ENCODE peak calls at places on chromosome 14, in eight cellular contexts. V, T, U, O, W, L, B and Q are unnamed samples.

GRCh38 chr14:96246535-96246839 is 9.5 kb upstream of the BDKRB1 start:
- ATAC-seq in V (no peak), T (no peak), U (no peak), O (no peak), W (no peak), L (no peak), B (no peak), Q (peak)

GRCh38 chr14:100436745-100437406 is 113.7 kb downstream of the SLC25A47 start:
- ATAC-seq in V (no peak), T (no peak), U (no peak), O (no peak), W (no peak), L (no peak), B (no peak), Q (no peak)

GRCh38 chr14:90750701-90751100 is 65.5 kb downstream of the TTC7B start:
- ATAC-seq in V (no peak), T (no peak), U (no peak), O (no peak), W (no peak), L (no peak), B (no peak), Q (no peak)

GRCh38 chr14:53796734-53797133 is 159.9 kb downstream of the BMP4 start:
- ATAC-seq in V (no peak), T (no peak), U (no peak), O (no peak), W (no peak), L (no peak), B (peak), Q (no peak)

GRCh38 chr14:68676511-68676943 is 116.3 kb downstream of the ZFP36L1 start:
- ATAC-seq in V (peak), T (peak), U (peak), O (peak), W (no peak), L (no peak), B (no peak), Q (no peak)

GRCh38 chr14:39492267-39492666 is 60.0 kb upstream of the FBXO33 start:
- ATAC-seq in V (no peak), T (peak), U (no peak), O (no peak), W (no peak), L (peak), B (no peak), Q (no peak)

GRCh38 chr14:67641902-67642749 is 22.4 kb downstream of the ARG2 start:
- ATAC-seq in V (no peak), T (no peak), U (no peak), O (peak), W (no peak), L (no peak), B (no peak), Q (no peak)

GRCh38 chr14:97299661-97300060 is 502.5 kb downstream of the VRK1 start:
- ATAC-seq in V (no peak), T (peak), U (peak), O (no peak), W (no peak), L (peak), B (no peak), Q (no peak)

GRCh38 chr14:21069388-21070082 is 569 bp upstream of the ARHGEF40 start:
- ATAC-seq in V (peak), T (peak), U (peak), O (no peak), W (peak), L (no peak), B (peak), Q (peak)

GRCh38 chr14:58793096-58793740 is 155.5 kb downstream of the DACT1 start:
- ATAC-seq in V (no peak), T (no peak), U (no peak), O (no peak), W (no peak), L (no peak), B (no peak), Q (no peak)

GRCh38 chr14:68973639-68974038 is 5.5 kb downstream of the ACTN1 start:
- ATAC-seq in V (no peak), T (no peak), U (no peak), O (no peak), W (no peak), L (no peak), B (no peak), Q (no peak)

GRCh38 chr14:22836301-22837058 is at the start of gene MMP14:
- ATAC-seq in V (peak), T (peak), U (peak), O (no peak), W (peak), L (no peak), B (peak), Q (peak)
- TF ChIP-seq POLR2AphosphoS5 in V (peak), T (peak), U (peak), O (no peak), W (no peak), L (no peak), B (peak), Q (peak)

GRCh38 chr14:62181591-62181990 is 419.4 kb downstream of the SNAPC1 start:
- ATAC-seq in V (no peak), T (no peak), U (no peak), O (no peak), W (no peak), L (no peak), B (no peak), Q (no peak)
- TF ChIP-seq CTCF in V (no peak), T (no peak), U (no peak), O (no peak), W (no peak), L (no peak), B (no peak), Q (no peak)

DNA sequence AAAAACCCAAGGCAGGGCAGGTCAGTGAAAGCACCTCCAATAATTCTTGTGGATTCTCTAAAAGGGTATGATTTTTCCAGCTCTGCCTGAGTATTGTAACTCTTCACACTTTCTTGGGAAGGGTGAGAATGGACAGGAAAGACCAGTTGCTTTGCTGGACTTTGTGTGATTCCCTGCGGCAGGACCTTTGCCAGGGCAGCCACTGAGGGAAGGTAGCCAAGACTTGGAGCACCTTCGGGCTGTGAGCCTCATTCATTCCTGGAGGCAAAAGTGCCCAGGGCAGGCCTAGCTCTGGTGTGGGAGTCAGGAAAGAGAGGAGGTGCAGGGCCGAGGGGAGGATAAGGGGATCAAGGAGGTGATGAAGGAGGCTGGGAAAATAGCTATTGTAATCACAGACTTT is 80.2 kb downstream of the VCPKMT start:
- ATAC-seq in V (no peak), T (no peak), U (no peak), O (no peak), W (no peak), L (no peak), B (no peak), Q (no peak)
- H3K27ac ChIP-seq in V (no peak), T (no peak), U (no peak), O (no peak), W (peak), L (no peak), B (no peak), Q (no peak)

DNA sequence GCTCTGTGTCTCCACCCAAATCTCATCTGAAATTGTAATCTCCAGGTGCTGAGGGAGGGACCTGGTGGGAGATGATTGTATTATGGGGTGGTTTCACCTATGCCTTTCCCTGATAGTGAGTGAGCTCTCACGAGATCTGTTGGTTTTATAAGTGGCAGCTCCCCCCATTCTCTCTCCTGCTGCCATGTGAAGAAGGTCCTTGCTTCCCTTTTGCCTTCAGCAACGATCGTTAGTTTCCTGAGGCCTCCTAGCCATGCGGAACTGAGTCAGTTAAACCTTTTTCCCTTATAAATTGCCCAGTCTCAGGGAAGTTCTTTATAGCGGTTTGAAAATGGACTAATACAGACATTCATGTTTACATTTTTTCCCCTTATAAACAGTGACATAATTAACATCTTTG is 36.1 kb downstream of the PELI2 start:
- ATAC-seq in V (no peak), T (no peak), U (no peak), O (no peak), W (no peak), L (no peak), B (no peak), Q (no peak)
- TF ChIP-seq POLR2AphosphoS5 in V (no peak), T (no peak), U (no peak), O (no peak), W (no peak), L (no peak), B (no peak), Q (no peak)

DNA sequence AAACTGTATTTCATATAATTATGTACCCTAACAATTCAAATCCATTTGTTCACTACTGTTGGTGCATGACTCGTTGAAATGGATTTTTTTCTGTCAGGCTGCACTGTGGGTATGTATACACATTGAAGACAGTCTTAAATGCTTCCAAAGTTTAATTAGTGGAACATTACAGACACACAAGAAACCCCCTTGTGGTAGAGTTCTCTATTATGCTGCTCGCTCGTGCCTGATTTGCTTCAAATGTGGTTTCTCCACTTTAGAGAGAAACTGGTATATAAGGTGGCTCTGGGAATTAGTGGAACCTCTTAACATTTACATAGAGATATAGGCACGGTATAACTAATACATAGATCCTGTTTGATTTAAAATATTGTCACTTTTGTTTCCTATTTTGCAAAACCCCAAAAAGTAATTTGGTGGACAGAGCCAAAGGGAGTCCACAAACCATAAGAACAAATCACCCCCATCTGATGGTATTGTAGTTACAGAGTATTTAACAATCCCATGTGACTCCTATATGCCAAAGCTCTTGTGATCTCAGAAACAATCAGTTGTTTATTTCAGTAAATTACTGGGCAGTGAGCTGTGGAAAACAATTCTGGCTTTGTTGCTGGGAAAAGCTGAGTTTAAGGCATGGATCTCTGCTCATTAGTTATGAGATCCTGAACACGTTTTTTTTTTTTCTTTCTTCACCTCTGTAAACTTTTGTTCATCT is 159.5 kb downstream of the BRMS1L start:
- ATAC-seq in V (no peak), T (peak), U (peak), O (no peak), W (no peak), L (peak), B (no peak), Q (no peak)
- TF ChIP-seq CTCF in V (no peak), T (peak), U (peak), O (no peak), W (no peak), L (no peak), B (no peak), Q (no peak)

GRCh38 chr14:36649872-36650650 is 11.6 kb upstream of the PAX9 start:
- ATAC-seq in V (no peak), T (no peak), U (no peak), O (no peak), W (no peak), L (no peak), B (no peak), Q (no peak)

GRCh38 chr14:36646664-36647416 is 14.8 kb upstream of the PAX9 start:
- ATAC-seq in V (peak), T (no peak), U (peak), O (no peak), W (no peak), L (no peak), B (peak), Q (peak)

GRCh38 chr14:36647827-36648753 is 13.6 kb upstream of the PAX9 start:
- ATAC-seq in V (peak), T (peak), U (peak), O (peak), W (peak), L (no peak), B (peak), Q (peak)

GRCh38 chr14:36652542-36653201 is 9.0 kb upstream of the PAX9 start:
- ATAC-seq in V (no peak), T (no peak), U (no peak), O (no peak), W (no peak), L (no peak), B (no peak), Q (no peak)

DNA sequence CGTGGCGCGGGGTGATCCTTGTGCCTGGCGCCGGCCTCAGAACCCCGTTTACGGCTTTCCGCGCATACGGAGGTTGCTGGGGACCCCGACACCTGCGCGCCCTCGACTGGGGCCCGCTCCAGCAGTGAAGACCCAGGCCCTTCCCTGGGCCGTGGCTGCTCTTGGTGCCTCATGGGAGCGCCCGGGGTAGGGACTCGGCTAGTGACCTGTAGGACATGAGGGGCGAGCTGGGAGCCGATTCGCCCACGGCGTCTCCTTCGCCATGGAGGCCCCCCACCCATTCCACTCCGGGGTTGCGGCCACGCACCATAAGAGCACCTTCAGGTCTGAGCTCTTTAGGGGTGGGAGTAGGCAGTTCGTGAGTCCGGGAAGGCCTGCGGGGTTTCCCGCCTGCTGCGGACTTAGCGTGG is 14.2 kb upstream of the PAX9 start:
- ATAC-seq in V (peak), T (no peak), U (peak), O (no peak), W (no peak), L (no peak), B (peak), Q (peak)
- H3K27ac ChIP-seq in V (no peak), T (no peak), U (no peak), O (no peak), W (no peak), L (no peak), B (no peak), Q (no peak)